ENCODE peak calls at places on chromosomes 1 and 21, in six cellular contexts. One of them, this sample, is unnamed.

GRCh38 chr1:214808845-214809460 is 206.0 kb downstream of the CENPF start:
- DNase-seq in neural crest cell: no peak
- DNase-seq in brain microvascular endothelial cell: peak
- DNase-seq in cardiac fibroblast: peak
- DNase-seq in HL-60: peak
- DNase-seq in AG09319: no peak
- DNase-seq in this sample: no peak

GRCh38 chr1:200139661-200140250 is 112.2 kb downstream of the NR5A2 start:
- DNase-seq in brain microvascular endothelial cell: peak
- DNase-seq in AG09319: no peak
- DNase-seq in HL-60: peak
- DNase-seq in neural crest cell: no peak
- DNase-seq in cardiac fibroblast: peak
- DNase-seq in this sample: no peak

GRCh38 chr1:34739613-34740012 is 15.2 kb upstream of the GJB5 start:
- DNase-seq in AG09319: no peak
- DNase-seq in HL-60: no peak
- DNase-seq in cardiac fibroblast: no peak
- DNase-seq in brain microvascular endothelial cell: no peak
- DNase-seq in neural crest cell: no peak
- DNase-seq in this sample: no peak

GRCh38 chr1:48670234-48671020 is 106.3 kb downstream of the BEND5 start:
- DNase-seq in HL-60: no peak
- DNase-seq in cardiac fibroblast: no peak
- DNase-seq in brain microvascular endothelial cell: no peak
- DNase-seq in neural crest cell: no peak
- DNase-seq in AG09319: no peak
- DNase-seq in this sample: no peak

GRCh38 chr1:242842094-242842493 is 317.6 kb upstream of the PLD5 start:
- DNase-seq in neural crest cell: no peak
- DNase-seq in brain microvascular endothelial cell: no peak
- DNase-seq in HL-60: no peak
- DNase-seq in cardiac fibroblast: no peak
- DNase-seq in AG09319: no peak
- DNase-seq in this sample: no peak

GRCh38 chr1:199174336-199174735 is 535.5 kb downstream of the PTPRC start:
- DNase-seq in HL-60: no peak
- DNase-seq in neural crest cell: no peak
- DNase-seq in AG09319: no peak
- DNase-seq in cardiac fibroblast: peak
- DNase-seq in brain microvascular endothelial cell: no peak
- DNase-seq in this sample: no peak

GRCh38 chr21:35528109-35529042 is 479.3 kb upstream of the RUNX1 start:
- DNase-seq in cardiac fibroblast: peak
- DNase-seq in brain microvascular endothelial cell: peak
- DNase-seq in AG09319: no peak
- DNase-seq in HL-60: peak
- DNase-seq in neural crest cell: no peak
- DNase-seq in this sample: peak

GRCh38 chr1:175188936-175189335 is 3.6 kb downstream of the KIAA0040 start:
- DNase-seq in cardiac fibroblast: no peak
- DNase-seq in neural crest cell: no peak
- DNase-seq in AG09319: no peak
- DNase-seq in brain microvascular endothelial cell: no peak
- DNase-seq in HL-60: peak
- DNase-seq in this sample: no peak

GRCh38 chr1:117020526-117021156 is 19.1 kb downstream of the CD101 start:
- DNase-seq in HL-60: no peak
- DNase-seq in brain microvascular endothelial cell: no peak
- DNase-seq in neural crest cell: no peak
- DNase-seq in AG09319: no peak
- DNase-seq in cardiac fibroblast: no peak
- DNase-seq in this sample: no peak

GRCh38 chr1:173114381-173114780 is 63.6 kb upstream of the TNFSF18 start:
- DNase-seq in neural crest cell: no peak
- DNase-seq in brain microvascular endothelial cell: no peak
- DNase-seq in AG09319: no peak
- DNase-seq in cardiac fibroblast: no peak
- DNase-seq in HL-60: no peak
- DNase-seq in this sample: no peak

GRCh38 chr1:71210746-71211145 is 129.9 kb upstream of the ZRANB2 start:
- DNase-seq in HL-60: no peak
- DNase-seq in cardiac fibroblast: no peak
- DNase-seq in brain microvascular endothelial cell: no peak
- DNase-seq in neural crest cell: no peak
- DNase-seq in AG09319: no peak
- DNase-seq in this sample: no peak

GRCh38 chr1:55827350-55827749 is 612.2 kb upstream of the USP24 start:
- DNase-seq in cardiac fibroblast: peak
- DNase-seq in HL-60: no peak
- DNase-seq in neural crest cell: no peak
- DNase-seq in AG09319: peak
- DNase-seq in brain microvascular endothelial cell: peak
- DNase-seq in this sample: no peak

GRCh38 chr1:27787895-27788294 is 14.9 kb downstream of the STX12 start:
- DNase-seq in AG09319: no peak
- DNase-seq in neural crest cell: no peak
- DNase-seq in brain microvascular endothelial cell: no peak
- DNase-seq in HL-60: no peak
- DNase-seq in cardiac fibroblast: peak
- DNase-seq in this sample: no peak

GRCh38 chr1:51313268-51313852 is 17.0 kb downstream of the TTC39A start:
- DNase-seq in cardiac fibroblast: peak
- DNase-seq in brain microvascular endothelial cell: no peak
- DNase-seq in AG09319: no peak
- DNase-seq in neural crest cell: no peak
- DNase-seq in HL-60: no peak
- DNase-seq in this sample: no peak

GRCh38 chr1:174314433-174314832 is 133.3 kb upstream of the GPR52 start:
- DNase-seq in neural crest cell: no peak
- DNase-seq in brain microvascular endothelial cell: no peak
- DNase-seq in HL-60: no peak
- DNase-seq in AG09319: no peak
- DNase-seq in cardiac fibroblast: no peak
- DNase-seq in this sample: no peak

GRCh38 chr1:30649321-30649991 is 73.9 kb downstream of the MATN1 start:
- DNase-seq in neural crest cell: no peak
- DNase-seq in AG09319: no peak
- DNase-seq in cardiac fibroblast: no peak
- DNase-seq in HL-60: no peak
- DNase-seq in brain microvascular endothelial cell: no peak
- DNase-seq in this sample: no peak

GRCh38 chr1:40625076-40625475 is 40.4 kb downstream of the RIMS3 start:
- DNase-seq in AG09319: no peak
- DNase-seq in cardiac fibroblast: peak
- DNase-seq in brain microvascular endothelial cell: peak
- DNase-seq in neural crest cell: no peak
- DNase-seq in HL-60: no peak
- DNase-seq in this sample: no peak

GRCh38 chr1:48677306-48678287 is 99.1 kb downstream of the BEND5 start:
- DNase-seq in HL-60: peak
- DNase-seq in brain microvascular endothelial cell: peak
- DNase-seq in cardiac fibroblast: peak
- DNase-seq in neural crest cell: peak
- DNase-seq in AG09319: peak
- DNase-seq in this sample: peak

GRCh38 chr1:39425151-39425550 is 66.3 kb upstream of the BMP8A start:
- DNase-seq in AG09319: no peak
- DNase-seq in cardiac fibroblast: no peak
- DNase-seq in neural crest cell: no peak
- DNase-seq in HL-60: no peak
- DNase-seq in brain microvascular endothelial cell: no peak
- DNase-seq in this sample: no peak

GRCh38 chr21:17819878-17820232 is 699 bp upstream of the C21orf91 start:
- DNase-seq in HL-60: no peak
- DNase-seq in cardiac fibroblast: no peak
- DNase-seq in neural crest cell: no peak
- DNase-seq in brain microvascular endothelial cell: no peak
- DNase-seq in AG09319: no peak
- DNase-seq in this sample: no peak

GRCh38 chr1:85448358-85448757 is 16.6 kb downstream of the DDAH1 start:
- DNase-seq in HL-60: no peak
- DNase-seq in cardiac fibroblast: peak
- DNase-seq in brain microvascular endothelial cell: peak
- DNase-seq in neural crest cell: no peak
- DNase-seq in AG09319: no peak
- DNase-seq in this sample: no peak

GRCh38 chr1:172359531-172359991 is 60.9 kb upstream of the C1orf105 start:
- DNase-seq in brain microvascular endothelial cell: no peak
- DNase-seq in AG09319: no peak
- DNase-seq in HL-60: no peak
- DNase-seq in neural crest cell: no peak
- DNase-seq in cardiac fibroblast: peak
- DNase-seq in this sample: no peak

GRCh38 chr1:32122141-32122540 is 14.3 kb downstream of the KPNA6 start:
- DNase-seq in AG09319: no peak
- DNase-seq in neural crest cell: no peak
- DNase-seq in HL-60: no peak
- DNase-seq in cardiac fibroblast: no peak
- DNase-seq in brain microvascular endothelial cell: no peak
- DNase-seq in this sample: no peak

GRCh38 chr1:91754348-91754747 is 131.6 kb downstream of the TGFBR3 start:
- DNase-seq in cardiac fibroblast: peak
- DNase-seq in brain microvascular endothelial cell: no peak
- DNase-seq in AG09319: no peak
- DNase-seq in HL-60: no peak
- DNase-seq in neural crest cell: no peak
- DNase-seq in this sample: no peak

GRCh38 chr1:103170608-103171007 is 62.3 kb upstream of the COL11A1 start:
- DNase-seq in HL-60: no peak
- DNase-seq in AG09319: no peak
- DNase-seq in cardiac fibroblast: peak
- DNase-seq in neural crest cell: no peak
- DNase-seq in brain microvascular endothelial cell: no peak
- DNase-seq in this sample: no peak

GRCh38 chr1:29513357-29513756 is 277.0 kb downstream of the PTPRU start:
- DNase-seq in cardiac fibroblast: peak
- DNase-seq in neural crest cell: peak
- DNase-seq in HL-60: no peak
- DNase-seq in brain microvascular endothelial cell: peak
- DNase-seq in AG09319: no peak
- DNase-seq in this sample: peak
- TF ChIP-seq CTCF in cardiac fibroblast: peak
- TF ChIP-seq CTCF in neural crest cell: peak
- TF ChIP-seq CTCF in HL-60: no peak
- TF ChIP-seq CTCF in brain microvascular endothelial cell: peak
- TF ChIP-seq CTCF in AG09319: peak
- TF ChIP-seq CTCF in this sample: peak

DNA sequence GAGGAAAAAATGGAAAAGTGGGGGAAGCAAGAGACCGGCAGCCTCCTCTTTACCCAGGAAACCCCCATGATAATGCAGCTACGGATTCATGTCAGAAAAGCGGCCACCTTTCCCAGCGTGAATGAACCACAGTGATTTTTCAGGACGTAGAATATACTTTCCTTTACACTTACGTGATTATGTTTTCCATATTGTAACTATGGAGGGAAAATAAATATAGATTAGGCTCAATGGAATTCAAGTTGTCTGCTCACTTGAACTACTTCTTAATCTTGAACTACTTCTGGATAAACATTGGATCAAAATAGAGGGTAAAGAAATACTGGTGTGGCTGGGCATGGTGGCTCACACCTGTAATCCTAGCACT is 80.4 kb upstream of the GREM2 start:
- DNase-seq in brain microvascular endothelial cell: no peak
- DNase-seq in neural crest cell: no peak
- DNase-seq in HL-60: no peak
- DNase-seq in cardiac fibroblast: no peak
- DNase-seq in AG09319: no peak
- DNase-seq in this sample: no peak
- TF ChIP-seq CTCF in brain microvascular endothelial cell: no peak
- TF ChIP-seq CTCF in neural crest cell: no peak
- TF ChIP-seq CTCF in HL-60: no peak
- TF ChIP-seq CTCF in cardiac fibroblast: no peak
- TF ChIP-seq CTCF in AG09319: no peak
- TF ChIP-seq CTCF in this sample: no peak

GRCh38 chr1:202935863-202936262 is 8.8 kb upstream of the KLHL12 start:
- DNase-seq in HL-60: no peak
- DNase-seq in AG09319: no peak
- DNase-seq in neural crest cell: no peak
- DNase-seq in cardiac fibroblast: no peak
- DNase-seq in brain microvascular endothelial cell: no peak
- DNase-seq in this sample: no peak

GRCh38 chr1:202941372-202941771 is 14.3 kb upstream of the KLHL12 start:
- DNase-seq in AG09319: no peak
- DNase-seq in brain microvascular endothelial cell: no peak
- DNase-seq in cardiac fibroblast: no peak
- DNase-seq in neural crest cell: no peak
- DNase-seq in HL-60: no peak
- DNase-seq in this sample: no peak

GRCh38 chr1:202934755-202935154 is 7.7 kb upstream of the KLHL12 start:
- DNase-seq in brain microvascular endothelial cell: no peak
- DNase-seq in neural crest cell: no peak
- DNase-seq in cardiac fibroblast: no peak
- DNase-seq in AG09319: no peak
- DNase-seq in HL-60: no peak
- DNase-seq in this sample: no peak

GRCh38 chr1:202940561-202940960 is 13.5 kb upstream of the KLHL12 start:
- DNase-seq in neural crest cell: no peak
- DNase-seq in HL-60: no peak
- DNase-seq in cardiac fibroblast: no peak
- DNase-seq in brain microvascular endothelial cell: no peak
- DNase-seq in AG09319: no peak
- DNase-seq in this sample: no peak

DNA sequence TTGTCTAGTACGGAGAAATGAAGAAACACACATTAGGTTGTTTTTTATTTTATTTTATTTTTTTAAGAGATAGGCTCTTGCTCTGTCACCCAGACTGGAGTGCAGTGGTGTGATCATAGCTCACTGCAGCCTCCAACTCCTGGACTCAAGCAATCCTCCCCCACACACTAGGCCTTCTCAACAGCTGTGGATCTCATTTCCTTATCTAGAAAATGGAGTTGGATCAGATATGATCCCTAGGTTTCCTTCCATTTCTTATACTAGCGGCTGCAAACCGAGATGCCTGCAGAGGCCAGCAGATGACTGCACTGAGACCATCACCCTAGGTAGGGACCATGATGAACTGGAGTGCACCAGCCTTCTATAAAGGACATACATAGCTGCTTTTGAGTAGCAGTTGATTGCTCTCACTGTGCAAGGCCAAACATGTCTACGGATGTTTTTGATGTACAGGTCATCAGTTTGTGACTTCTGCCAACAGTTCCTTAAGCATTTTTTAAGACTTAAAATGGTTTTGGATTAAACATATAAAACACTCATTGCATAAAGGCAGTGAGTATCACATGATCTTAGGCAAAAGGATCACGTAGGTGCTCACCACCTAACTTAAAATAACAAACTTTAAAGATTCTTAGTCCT is 11.4 kb upstream of the KLHL12 start:
- DNase-seq in cardiac fibroblast: no peak
- DNase-seq in HL-60: no peak
- DNase-seq in neural crest cell: no peak
- DNase-seq in AG09319: no peak
- DNase-seq in brain microvascular endothelial cell: no peak
- DNase-seq in this sample: no peak
- TF ChIP-seq CTCF in cardiac fibroblast: no peak
- TF ChIP-seq CTCF in HL-60: no peak
- TF ChIP-seq CTCF in neural crest cell: no peak
- TF ChIP-seq CTCF in AG09319: no peak
- TF ChIP-seq CTCF in brain microvascular endothelial cell: no peak
- TF ChIP-seq CTCF in this sample: no peak

GRCh38 chr1:99579691-99580171 is 66.2 kb upstream of the PALMD start:
- DNase-seq in brain microvascular endothelial cell: no peak
- DNase-seq in HL-60: no peak
- DNase-seq in AG09319: no peak
- DNase-seq in cardiac fibroblast: no peak
- DNase-seq in neural crest cell: no peak
- DNase-seq in this sample: no peak

GRCh38 chr1:99580451-99580850 is 65.5 kb upstream of the PALMD start:
- DNase-seq in brain microvascular endothelial cell: no peak
- DNase-seq in cardiac fibroblast: peak
- DNase-seq in neural crest cell: no peak
- DNase-seq in AG09319: no peak
- DNase-seq in HL-60: no peak
- DNase-seq in this sample: peak
- TF ChIP-seq CTCF in brain microvascular endothelial cell: peak
- TF ChIP-seq CTCF in cardiac fibroblast: no peak
- TF ChIP-seq CTCF in neural crest cell: no peak
- TF ChIP-seq CTCF in AG09319: no peak
- TF ChIP-seq CTCF in HL-60: no peak
- TF ChIP-seq CTCF in this sample: no peak

This sample was measured in left ventricle myocardium inferior.